ENCODE peak calls at places on chromosomes 12 and 14, in six cellular contexts. X is prostate gland, N is right atrium auricular region, D is spleen, P is fibroblast of lung, K is GM12878. F is an unnamed sample.

GRCh38 chr14:39859314-39859713 is 427.1 kb upstream of the FBXO33 start:
- DNase-seq in X (no peak), D (no peak), K (no peak), P (no peak), N (no peak), F (no peak)

GRCh38 chr12:18887368-18887767 is 149.4 kb downstream of the CAPZA3 start:
- DNase-seq in K (no peak), X (no peak), D (no peak), P (no peak), N (no peak), F (no peak)

GRCh38 chr12:117685115-117685926 is 283.5 kb downstream of the KSR2 start:
- DNase-seq in X (peak), K (no peak), P (peak), N (no peak), D (no peak), F (no peak)

GRCh38 chr12:44812062-44812461 is 64.1 kb downstream of the NELL2 start:
- DNase-seq in P (no peak), K (no peak), X (no peak), D (no peak), N (no peak), F (peak)

GRCh38 chr12:67348683-67349082 is 79.5 kb downstream of the CAND1 start:
- DNase-seq in X (no peak), N (no peak), D (no peak), P (no peak), K (no peak), F (no peak)

GRCh38 chr14:105201928-105202513 is 20.9 kb upstream of the NUDT14 start:
- DNase-seq in D (no peak), X (no peak), P (no peak), K (peak), N (no peak), F (peak)

GRCh38 chr12:92596388-92596787 is 106.4 kb upstream of the PLEKHG7 start:
- DNase-seq in X (no peak), P (peak), K (no peak), D (no peak), N (no peak), F (no peak)

GRCh38 chr12:38669530-38669929 is 235.9 kb downstream of the CPNE8 start:
- DNase-seq in X (no peak), D (no peak), K (no peak), N (no peak), P (no peak), F (no peak)

GRCh38 chr12:3962661-3963483 is 89.7 kb upstream of the PARP11 start:
- DNase-seq in K (no peak), P (no peak), X (no peak), N (no peak), D (peak), F (peak)

GRCh38 chr14:102590667-102591099 is 1.8 kb upstream of the RCOR1 start:
- DNase-seq in N (no peak), D (peak), P (peak), K (no peak), X (no peak), F (peak)

GRCh38 chr12:56298828-56299227 is 1.3 kb downstream of the CS start:
- DNase-seq in N (no peak), K (no peak), X (no peak), D (no peak), P (no peak), F (peak)

GRCh38 chr14:19947413-19948090 is 16.8 kb downstream of the OR4K1 start:
- DNase-seq in X (no peak), K (no peak), N (no peak), D (no peak), P (no peak), F (no peak)

GRCh38 chr12:30847259-30847658 is 79.3 kb upstream of the TSPAN11 start:
- DNase-seq in K (peak), D (no peak), X (peak), N (no peak), P (peak), F (peak)

GRCh38 chr14:72906316-72906715 is 12.4 kb upstream of the DPF3 start:
- DNase-seq in X (no peak), N (no peak), P (peak), D (no peak), K (no peak), F (no peak)

GRCh38 chr12:70321182-70321581 is 44.9 kb upstream of the KCNMB4 start:
- DNase-seq in X (no peak), P (no peak), D (no peak), N (no peak), K (no peak), F (no peak)

GRCh38 chr12:122862872-122863701 is 27.8 kb downstream of the HIP1R start:
- DNase-seq in D (peak), K (no peak), X (peak), P (no peak), N (no peak), F (no peak)

DNA sequence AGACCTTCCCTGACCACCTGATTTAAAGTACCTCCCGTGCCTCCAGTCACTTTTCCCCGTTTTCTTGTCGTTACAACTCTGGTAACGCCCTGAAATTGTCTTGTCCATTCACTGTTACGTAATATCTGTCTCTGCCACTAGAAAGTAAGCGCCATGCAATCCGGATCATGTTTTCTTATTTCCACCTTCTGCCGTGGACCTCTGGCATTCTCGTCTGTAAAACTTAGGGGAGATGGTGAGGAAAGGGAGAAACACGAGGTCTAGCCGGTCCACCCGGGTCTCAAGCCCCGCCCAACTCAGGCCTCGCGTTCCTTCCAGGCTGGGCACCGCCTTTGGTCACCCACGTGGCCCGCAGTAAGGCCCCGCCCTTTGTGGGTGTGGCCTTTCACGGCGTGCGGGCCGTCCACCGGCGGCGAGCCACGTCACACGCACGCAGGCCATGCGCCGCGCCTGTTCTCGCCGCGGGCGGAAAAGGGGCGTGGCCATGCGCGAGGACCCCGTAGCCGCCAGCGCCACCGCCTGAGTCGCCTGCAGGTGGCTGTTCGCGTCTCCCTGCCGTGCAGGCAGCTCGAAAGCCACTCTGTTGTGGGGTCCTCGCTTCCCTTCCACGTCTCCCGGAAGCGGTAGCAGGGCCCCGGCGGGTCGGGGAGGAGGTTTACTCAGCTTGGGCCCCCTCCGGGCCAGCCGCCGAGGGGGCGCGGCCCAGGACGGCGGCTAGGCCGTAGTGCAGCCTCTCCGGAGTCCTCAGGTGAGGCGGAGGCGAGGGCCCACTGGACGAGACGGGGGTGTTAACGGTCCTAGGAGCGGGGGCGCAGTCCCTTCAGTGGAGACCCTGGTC is at the start of gene GOLGA5:
- DNase-seq in D (peak), X (peak), K (peak), P (peak), N (peak), F (peak)
- TF ChIP-seq CTCF in D (peak), X (peak), K (no peak), P (no peak), N (peak), F (no peak)

GRCh38 chr12:78966926-78967325 is 102.4 kb downstream of the SYT1 start:
- DNase-seq in X (no peak), D (no peak), P (no peak), N (no peak), K (no peak), F (no peak)

GRCh38 chr12:78961171-78961570 is 96.6 kb downstream of the SYT1 start:
- DNase-seq in K (no peak), D (no peak), X (no peak), N (no peak), P (no peak), F (no peak)

GRCh38 chr12:78963439-78964222 is 99.1 kb downstream of the SYT1 start:
- DNase-seq in N (no peak), P (peak), D (no peak), K (no peak), X (no peak), F (no peak)

GRCh38 chr12:78966062-78966461 is 101.5 kb downstream of the SYT1 start:
- DNase-seq in N (no peak), P (no peak), K (no peak), X (no peak), D (no peak), F (no peak)

GRCh38 chr12:78964521-78964920 is 99.9 kb downstream of the SYT1 start:
- DNase-seq in K (no peak), D (no peak), X (no peak), N (no peak), P (peak), F (no peak)
- H3K4me3 ChIP-seq in K (no peak), D (no peak), X (no peak), N (no peak), P (no peak), F (no peak)

GRCh38 chr12:131349397-131350127 is 361.3 kb upstream of the SFSWAP start:
- DNase-seq in N (no peak), D (no peak), X (no peak), P (no peak), K (no peak), F (no peak)

GRCh38 chr12:131347732-131348131 is 363.2 kb upstream of the SFSWAP start:
- DNase-seq in D (no peak), K (no peak), P (no peak), N (no peak), X (no peak), F (no peak)

GRCh38 chr12:131346578-131347344 is 364.1 kb upstream of the SFSWAP start:
- DNase-seq in X (no peak), K (no peak), P (no peak), D (no peak), N (no peak), F (no peak)

GRCh38 chr12:131347345-131347714 is 363.6 kb upstream of the SFSWAP start:
- DNase-seq in P (no peak), X (no peak), N (no peak), D (no peak), K (no peak), F (no peak)

GRCh38 chr12:131348226-131349010 is 362.5 kb upstream of the SFSWAP start:
- DNase-seq in N (no peak), K (no peak), D (no peak), X (no peak), P (no peak), F (no peak)
- TF ChIP-seq CTCF in N (no peak), K (no peak), D (no peak), X (no peak), P (no peak), F (no peak)

DNA sequence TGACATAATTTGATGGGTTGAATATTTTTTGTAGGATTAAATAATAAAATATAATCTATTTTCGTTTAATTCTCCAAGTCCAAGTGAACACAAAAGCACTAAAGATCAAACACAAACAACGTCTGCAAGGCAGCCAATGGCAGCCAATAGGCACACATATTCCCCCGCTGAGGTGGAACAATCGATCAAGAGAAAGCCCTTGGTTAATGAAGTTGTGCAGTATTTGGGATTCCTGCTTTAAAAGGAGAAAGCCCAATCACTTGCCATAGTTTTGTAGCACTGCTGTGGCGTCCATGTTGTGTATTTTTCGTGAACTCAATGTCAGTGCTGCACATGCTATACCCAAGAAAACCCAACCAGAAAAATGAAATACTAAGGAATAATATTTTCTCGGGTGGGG is 1.5 kb downstream of the DHRS7 start:
- DNase-seq in X (no peak), K (no peak), D (no peak), N (no peak), P (no peak), F (no peak)
- H3K4me3 ChIP-seq in X (peak), K (peak), D (no peak), N (no peak), P (peak), F (peak)

GRCh38 chr14:23539867-23540469 is 11.6 kb downstream of the ZFHX2 start:
- DNase-seq in X (no peak), P (no peak), K (no peak), D (peak), N (no peak), F (no peak)
- TF ChIP-seq CTCF in X (no peak), P (no peak), K (no peak), D (no peak), N (no peak), F (no peak)

GRCh38 chr12:105270671-105271255 is 34.8 kb upstream of the APPL2 start:
- DNase-seq in K (no peak), D (no peak), X (no peak), P (no peak), N (no peak), F (no peak)

GRCh38 chr12:105272814-105273416 is 36.9 kb upstream of the APPL2 start:
- DNase-seq in N (no peak), P (no peak), K (no peak), D (no peak), X (peak), F (no peak)

GRCh38 chr12:105273601-105274000 is 37.6 kb upstream of the APPL2 start:
- DNase-seq in N (no peak), P (no peak), D (no peak), K (no peak), X (no peak), F (no peak)

GRCh38 chr12:105271364-105271763 is 35.4 kb upstream of the APPL2 start:
- DNase-seq in X (no peak), K (no peak), N (no peak), D (no peak), P (no peak), F (no peak)

DNA sequence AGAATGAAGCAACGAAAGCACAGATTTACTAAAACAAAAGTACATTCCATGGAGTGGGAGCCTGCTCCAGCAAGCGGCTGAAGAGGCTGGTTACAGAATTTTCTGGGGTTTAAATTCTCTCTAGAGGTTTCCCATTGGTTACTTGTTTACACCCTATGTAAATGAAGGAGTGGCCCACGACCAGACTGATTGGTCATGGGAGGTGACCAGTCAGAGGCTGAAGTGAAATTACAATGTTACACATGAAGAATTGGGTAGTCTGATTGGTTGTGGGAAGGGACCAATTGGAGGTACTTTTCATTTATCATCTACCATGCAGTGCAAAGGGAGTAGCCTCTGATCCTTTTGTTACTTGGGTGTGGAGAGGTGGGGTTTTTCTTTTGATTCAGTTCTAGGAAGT is 36.2 kb upstream of the APPL2 start:
- DNase-seq in D (no peak), N (no peak), K (no peak), X (no peak), P (no peak), F (no peak)
- H3K4me3 ChIP-seq in D (no peak), N (no peak), K (no peak), X (no peak), P (no peak), F (no peak)

F was measured in GM12865.